ENCODE peak calls at places on chromosomes 1 and 21, in ten cellular contexts. N is fibroblast of lung, Q is mesendoderm, G is pancreas, D is lung, F is AG04450, X is lower lobe of right lung, E is MM.1S, M is HepG2, Z is left lung. Y is an unnamed sample.

GRCh38 chr1:66349277-66349676 is 184.7 kb upstream of the SGIP1 start:
- DNase-seq in D (no peak), N (no peak), F (no peak), E (peak; percentile 36), Q (no peak), M (no peak), X (no peak), Z (no peak), G (no peak), Y (no peak)

GRCh38 chr1:203185585-203185984 is 919 bp downstream of the CHI3L1 start:
- DNase-seq in X (no peak), Z (no peak), M (no peak), N (no peak), E (no peak), Q (no peak), G (no peak), D (no peak), F (no peak), Y (no peak)

GRCh38 chr1:150971583-150972416 is 2.8 kb downstream of the CERS2 start:
- DNase-seq in Z (no peak), M (peak; percentile 87), N (peak; percentile 24), D (peak; percentile 42), X (no peak), E (no peak), F (no peak), G (no peak), Q (peak; percentile 66), Y (no peak)

GRCh38 chr1:194024659-194025058 is 838.2 kb upstream of the B3GALT2 start:
- DNase-seq in E (no peak), G (no peak), M (no peak), N (peak; percentile 86), Q (no peak), Z (no peak), X (no peak), D (no peak), F (no peak), Y (no peak)

GRCh38 chr1:156025873-156026272 is 5.1 kb upstream of the SSR2 start:
- DNase-seq in N (peak; percentile 39), G (peak; percentile 69), E (no peak), Q (peak; percentile 82), Z (no peak), X (peak; percentile 65), M (peak; percentile 62), D (peak; percentile 50), F (no peak), Y (no peak)

GRCh38 chr1:172999349-172999748 is 51.4 kb downstream of the TNFSF18 start:
- DNase-seq in Q (no peak), Z (no peak), N (no peak), E (no peak), G (no peak), F (no peak), D (no peak), M (no peak), X (no peak), Y (no peak)

GRCh38 chr21:27505516-27505915 is 538.6 kb upstream of the ADAMTS5 start:
- DNase-seq in Z (no peak), E (no peak), G (no peak), M (no peak), X (no peak), F (peak; percentile 52), D (no peak), N (peak; percentile 61), Q (no peak), Y (no peak)

GRCh38 chr1:200899451-200899915 is 4.8 kb downstream of the INAVA start:
- DNase-seq in D (no peak), N (no peak), F (no peak), Z (no peak), M (peak; percentile 50), G (no peak), X (no peak), E (no peak), Q (no peak), Y (no peak)

GRCh38 chr1:160681067-160681890 is 30.3 kb downstream of the CD48 start:
- DNase-seq in M (peak; percentile 62), E (peak; percentile 96), F (no peak), N (no peak), D (peak; percentile 57), X (peak; percentile 85), Z (peak; percentile 89), Q (peak; percentile 98), G (peak; percentile 14), Y (no peak)

GRCh38 chr1:230753586-230754251 is 6.5 kb downstream of the CAPN9 start:
- DNase-seq in D (no peak), M (peak; percentile 30), X (no peak), F (no peak), Z (no peak), E (peak; percentile 48), N (peak; percentile 18), G (no peak), Q (peak; percentile 97), Y (peak; percentile 52)

GRCh38 chr1:84959294-84959693 is 37.6 kb downstream of the MCOLN2 start:
- DNase-seq in N (no peak), X (no peak), F (no peak), Q (no peak), M (no peak), Z (no peak), G (no peak), E (no peak), D (no peak), Y (no peak)

GRCh38 chr21:18443686-18444085 is 40.1 kb upstream of the TMPRSS15 start:
- DNase-seq in D (no peak), X (no peak), E (peak; percentile 99), N (no peak), Q (no peak), G (no peak), F (no peak), M (no peak), Z (no peak), Y (no peak)

GRCh38 chr1:20871419-20871818 is 84.3 kb upstream of the HP1BP3 start:
- DNase-seq in Q (no peak), D (no peak), F (no peak), E (no peak), G (no peak), M (no peak), N (no peak), Z (no peak), X (no peak), Y (no peak)

GRCh38 chr1:87219141-87219540 is 109.5 kb upstream of the LMO4 start:
- DNase-seq in Q (peak; percentile 19), D (no peak), X (no peak), M (no peak), E (peak; percentile 77), G (no peak), Z (no peak), F (no peak), N (no peak), Y (no peak)
- H3K27ac ChIP-seq in Q (no peak overlapping the region), D (no peak overlapping the region), X (no peak overlapping the region), M (no peak overlapping the region), E (no peak overlapping the region), G (no peak overlapping the region), Z (no peak overlapping the region), F (no peak overlapping the region), N (no peak overlapping the region), Y (no peak overlapping the region)

GRCh38 chr1:235056937-235057336 is 71.7 kb downstream of the TOMM20 start:
- DNase-seq in F (no peak), M (no peak), Q (no peak), D (no peak), G (no peak), N (no peak), X (peak; percentile 24), E (no peak), Z (no peak), Y (no peak)

GRCh38 chr1:235059221-235059620 is 69.4 kb downstream of the TOMM20 start:
- DNase-seq in Z (no peak), M (no peak), N (no peak), Q (no peak), F (no peak), D (no peak), G (no peak), X (no peak), E (no peak), Y (no peak)

GRCh38 chr1:235054961-235055360 is 73.7 kb downstream of the TOMM20 start:
- DNase-seq in Q (no peak), E (no peak), X (no peak), D (no peak), Z (no peak), F (no peak), M (no peak), N (no peak), G (no peak), Y (no peak)

GRCh38 chr1:235058695-235059094 is 69.9 kb downstream of the TOMM20 start:
- DNase-seq in Q (no peak), D (no peak), G (no peak), M (no peak), E (no peak), N (no peak), Z (no peak), F (no peak), X (no peak), Y (no peak)

DNA sequence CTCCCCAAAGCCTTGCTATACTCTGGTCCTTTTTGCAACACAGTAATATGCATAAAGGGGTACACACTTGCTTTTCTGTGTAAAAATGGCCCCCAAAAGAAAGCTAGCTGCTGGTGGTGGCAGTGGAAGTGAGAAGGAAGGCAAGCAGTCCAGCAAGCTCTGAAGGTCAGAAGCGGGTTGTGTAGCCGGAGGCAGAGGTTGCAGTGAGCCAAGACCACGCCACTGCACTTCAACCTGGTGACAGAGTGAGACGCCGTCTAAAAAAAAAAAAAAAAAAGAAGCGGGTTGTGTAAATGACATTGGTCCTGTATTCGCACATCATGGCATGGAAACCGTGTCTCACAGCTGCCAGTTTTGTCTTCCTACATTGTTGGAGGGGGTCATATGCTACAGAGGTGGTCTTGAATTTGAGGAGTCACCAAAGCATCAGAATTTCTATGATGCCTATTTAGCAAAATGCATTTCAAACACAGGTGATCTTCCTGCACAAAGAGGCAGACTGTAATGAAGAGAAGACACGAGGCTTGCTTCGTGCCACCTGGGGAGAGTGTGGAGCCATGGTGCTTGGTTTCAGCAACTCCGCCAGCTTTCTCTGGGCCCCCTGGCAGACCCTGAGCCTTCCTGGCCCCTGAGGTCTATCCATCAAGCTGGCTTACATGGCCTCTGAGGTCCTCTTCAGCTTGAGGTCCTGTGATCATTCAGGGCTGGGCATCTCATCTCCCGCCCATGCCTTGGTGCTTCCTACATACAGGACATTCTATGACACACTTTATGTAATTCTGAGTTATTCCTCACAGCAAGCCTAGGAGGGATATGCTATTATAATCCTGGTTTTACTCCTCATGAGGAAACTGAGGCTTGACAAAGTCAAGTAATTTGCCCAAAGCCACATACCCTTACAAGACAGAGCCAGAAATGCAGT is 71.0 kb downstream of the TOMM20 start:
- DNase-seq in D (no peak), Q (no peak), Z (no peak), F (no peak), E (no peak), N (no peak), X (peak; percentile 6), M (no peak), G (no peak), Y (no peak)
- H3K27ac ChIP-seq in D (no peak overlapping the region), Q (no peak overlapping the region), Z (no peak overlapping the region), F (no peak overlapping the region), E (no peak overlapping the region), N (no peak overlapping the region), X (no peak overlapping the region), M (no peak overlapping the region), G (no peak overlapping the region), Y (no peak overlapping the region)

GRCh38 chr1:154423988-154424326 is 18.8 kb downstream of the IL6R start:
- DNase-seq in E (no peak), M (no peak), Q (no peak), N (no peak), Z (no peak), D (no peak), G (no peak), F (no peak), X (no peak), Y (no peak)
- H3K27ac ChIP-seq in E (no peak overlapping the region), M (no peak overlapping the region), Q (no peak overlapping the region), N (peak overlapping the region; percentile 18), Z (peak overlapping the region; percentile 47), D (peak overlapping the region; percentile 64), G (peak overlapping the region; percentile 58), F (no peak overlapping the region), X (peak overlapping the region; percentile 68), Y (peak overlapping the region; percentile 68)

GRCh38 chr1:43861985-43862735 is 71.4 kb upstream of the ARTN start:
- DNase-seq in F (no peak), D (no peak), E (no peak), Z (no peak), M (no peak), X (no peak), N (no peak), Q (no peak), G (no peak), Y (no peak)
- H3K27ac ChIP-seq in F (no peak overlapping the region), D (no peak overlapping the region), E (no peak overlapping the region), Z (no peak overlapping the region), M (no peak overlapping the region), X (no peak overlapping the region), N (no peak overlapping the region), Q (no peak overlapping the region), G (no peak overlapping the region), Y (no peak overlapping the region)

Y was measured in caudate nucleus.